ENCODE peak calls at places on chromosome 4, in six cellular contexts. U is tibial artery, K is endodermal cell, O is body of pancreas, I is HCT116, Q is IMR-90. Y is an unnamed sample. For H3K4me1, the result is how much of the 10 kb centered on the place peaks cover.

GRCh38 chr4:21363701-21364100 is 584.9 kb downstream of the KCNIP4 start:
- DNase-seq in O (no peak), I (no peak), Q (no peak), K (no peak), U (no peak), Y (no peak)

GRCh38 chr4:40228497-40229365 is 31.9 kb downstream of the RHOH start:
- DNase-seq in I (no peak), K (peak), U (no peak), O (no peak), Q (no peak), Y (no peak)

GRCh38 chr4:25002679-25003078 is 28.1 kb downstream of the LGI2 start:
- DNase-seq in O (no peak), Q (no peak), I (no peak), U (no peak), K (no peak), Y (no peak)

GRCh38 chr4:121900132-121900983 is 30.1 kb upstream of the BBS7 start:
- DNase-seq in U (no peak), O (peak), K (peak), Q (peak), I (peak), Y (no peak)

GRCh38 chr4:83629945-83630684 is 94.2 kb downstream of the GPAT3 start:
- DNase-seq in I (no peak), O (peak), U (peak), Q (peak), K (no peak), Y (no peak)

GRCh38 chr4:114163051-114163450 is 183.6 kb upstream of the ARSJ start:
- DNase-seq in U (no peak), Q (peak), I (no peak), K (no peak), O (no peak), Y (no peak)

GRCh38 chr4:129905256-129905655 is 809.3 kb downstream of the C4orf33 start:
- DNase-seq in Q (no peak), O (no peak), U (no peak), K (no peak), I (no peak), Y (no peak)

GRCh38 chr4:163448541-163449203 is 24.9 kb downstream of the TKTL2 start:
- DNase-seq in Q (peak), I (no peak), O (no peak), K (no peak), U (no peak), Y (no peak)

GRCh38 chr4:7395635-7396034 is 39.1 kb downstream of the PSAPL1 start:
- DNase-seq in K (peak), O (no peak), Q (no peak), U (no peak), I (no peak), Y (no peak)

GRCh38 chr4:17447675-17448298 is 64.1 kb downstream of the QDPR start:
- DNase-seq in O (peak), I (peak), K (peak), Q (peak), U (peak), Y (no peak)

GRCh38 chr4:71237626-71238025 is 101.2 kb upstream of the SLC4A4 start:
- DNase-seq in O (no peak), U (no peak), Q (no peak), I (no peak), K (no peak), Y (no peak)

GRCh38 chr4:98674404-98675173 is 16.2 kb upstream of the TSPAN5 start:
- DNase-seq in K (no peak), I (no peak), O (no peak), U (no peak), Q (peak), Y (no peak)

GRCh38 chr4:38069271-38069760 is 109.1 kb downstream of the PTTG2 start:
- DNase-seq in U (no peak), K (peak), I (no peak), Q (peak), O (peak), Y (no peak)

GRCh38 chr4:92215471-92215870 is 88.3 kb upstream of the GRID2 start:
- DNase-seq in Q (no peak), U (no peak), I (no peak), O (no peak), K (no peak), Y (no peak)

GRCh38 chr4:174604198-174604597 is 81.9 kb upstream of the HPGD start:
- DNase-seq in Q (peak), I (no peak), O (no peak), K (no peak), U (no peak), Y (no peak)

GRCh38 chr4:168126952-168127351 is 34.6 kb downstream of the ANXA10 start:
- DNase-seq in Q (no peak), K (no peak), U (no peak), O (no peak), I (no peak), Y (no peak)

GRCh38 chr4:145557720-145558119 is 61.5 kb upstream of the MMAA start:
- DNase-seq in O (peak), I (peak), K (peak), Q (peak), U (peak), Y (no peak)

GRCh38 chr4:123244233-123244632 is 152.4 kb upstream of the SPRY1 start:
- DNase-seq in Q (peak), K (no peak), U (peak), I (no peak), O (peak), Y (no peak)

GRCh38 chr4:28675582-28675981 is 1814.9 kb downstream of the STIM2 start:
- DNase-seq in U (no peak), I (no peak), Q (peak), K (no peak), O (no peak), Y (no peak)

GRCh38 chr4:174318829-174319764 is 35.4 kb downstream of the CEP44 start:
- DNase-seq in K (peak), U (no peak), I (peak), O (no peak), Q (peak), Y (no peak)

GRCh38 chr4:11487876-11488545 is 59.3 kb upstream of the HS3ST1 start:
- DNase-seq in U (no peak), K (no peak), O (no peak), I (no peak), Q (no peak), Y (no peak)

GRCh38 chr4:114076865-114077264 is 97.4 kb upstream of the ARSJ start:
- DNase-seq in K (no peak), U (no peak), I (no peak), Q (no peak), O (no peak), Y (no peak)

GRCh38 chr4:146121757-146122156 is 53.8 kb upstream of the LSM6 start:
- DNase-seq in U (no peak), Q (no peak), O (no peak), I (no peak), K (no peak), Y (no peak)

GRCh38 chr4:168656055-168656660 is 159.3 kb downstream of the PALLD start:
- DNase-seq in U (no peak), K (no peak), O (no peak), I (no peak), Q (peak), Y (no peak)

DNA sequence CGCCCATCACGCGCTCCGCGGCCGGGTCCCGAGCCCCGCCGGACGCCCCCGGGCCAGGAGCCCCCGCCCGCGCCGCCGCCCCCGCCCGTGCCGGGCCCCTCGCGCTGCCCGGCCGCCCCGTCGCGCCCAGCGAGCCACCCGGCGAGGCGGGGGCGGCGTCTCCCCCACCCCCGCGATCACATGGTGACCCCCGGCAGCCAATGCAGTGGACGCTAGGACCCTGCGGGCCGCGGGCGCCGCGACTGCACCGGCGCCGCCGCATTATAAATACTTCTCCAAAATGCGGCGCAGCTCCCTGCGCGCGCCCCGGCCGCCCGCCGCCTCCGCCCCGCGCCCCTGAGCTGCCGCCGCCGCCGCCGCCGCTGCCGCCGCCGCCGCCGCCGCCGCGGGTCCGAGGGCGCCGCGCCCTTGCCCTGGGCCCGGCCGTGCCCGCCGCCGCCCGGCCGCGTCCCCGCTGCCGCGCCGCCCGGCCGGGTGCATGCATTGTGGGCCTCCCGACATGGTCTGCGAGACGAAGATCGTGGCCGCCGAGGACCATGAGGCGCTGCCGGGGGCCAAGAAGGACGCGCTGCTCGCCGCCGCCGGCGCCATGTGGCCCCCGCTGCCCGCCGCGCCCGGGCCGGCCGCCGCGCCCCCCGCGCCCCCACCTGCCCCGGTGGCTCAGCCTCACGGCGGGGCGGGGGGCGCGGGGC is at the start of gene NAT8L:
- DNase-seq in K (peak), Q (no peak), I (peak), O (peak), U (no peak), Y (no peak)
- H3K4me3 ChIP-seq in K (no peak), Q (peak), I (peak), O (no peak), U (peak), Y (peak)

DNA sequence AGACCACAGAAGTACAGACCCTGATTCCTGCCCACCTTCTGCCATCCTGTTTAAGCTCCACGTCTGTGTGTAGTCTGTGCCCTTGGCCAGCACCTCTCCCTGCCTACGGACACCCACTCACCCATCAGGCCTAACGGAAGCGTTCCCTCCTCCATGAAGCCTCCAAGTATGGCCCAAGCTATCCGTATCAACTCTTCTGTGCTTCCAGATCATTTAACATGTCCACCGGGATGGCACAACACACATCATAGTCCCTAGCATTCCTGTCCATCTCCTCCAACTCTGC is 11.7 kb downstream of the WDR1 start:
- DNase-seq in Q (no peak), I (no peak), K (no peak), U (no peak), O (no peak), Y (no peak)
- H3K4me1 ChIP-seq in Q (half or more), I (half or more), K (under half), U (under half), O (under half), Y (half or more)

DNA sequence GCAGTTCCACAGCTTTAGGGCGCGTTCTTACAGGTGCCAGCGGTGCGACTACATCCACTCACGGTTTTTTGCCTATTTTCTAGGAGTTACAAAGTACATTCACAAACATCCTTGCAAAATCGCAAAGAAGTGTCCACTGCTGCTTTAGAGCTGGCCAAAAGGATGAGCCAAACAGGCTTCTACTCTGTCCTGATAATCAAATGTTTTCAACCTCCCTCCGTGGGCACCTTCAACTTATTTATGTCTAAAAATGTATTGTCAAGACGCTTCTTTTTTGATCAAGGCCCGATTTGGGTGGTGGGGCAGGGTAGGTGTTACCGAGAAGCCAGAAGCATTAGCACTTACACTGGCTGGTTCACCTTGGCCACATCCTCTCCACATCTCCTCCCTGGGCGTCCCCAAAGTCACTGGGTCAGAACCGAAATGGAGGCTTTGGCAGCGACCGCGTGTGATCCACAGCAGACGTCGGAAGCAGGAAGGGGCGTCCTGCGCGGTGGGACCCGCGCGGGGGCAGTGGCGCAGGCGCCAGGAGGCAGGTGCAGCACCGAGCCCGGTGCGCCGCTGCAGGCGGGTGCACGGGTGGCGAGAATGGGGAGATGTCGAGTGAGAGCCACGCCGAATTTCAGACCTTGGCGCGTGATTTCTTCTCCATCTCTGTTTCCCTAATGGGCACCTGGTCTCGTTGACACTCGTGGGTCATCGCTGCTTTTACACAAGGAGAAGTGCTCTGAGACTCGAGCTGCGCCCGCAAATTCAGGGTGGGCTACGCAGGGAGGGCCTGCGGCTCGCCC is 16.9 kb downstream of the NKX3-2 start:
- DNase-seq in O (no peak), I (no peak), K (peak), U (no peak), Q (no peak), Y (no peak)
- H3K4me3 ChIP-seq in O (no peak), I (no peak), K (no peak), U (no peak), Q (no peak), Y (no peak)

DNA sequence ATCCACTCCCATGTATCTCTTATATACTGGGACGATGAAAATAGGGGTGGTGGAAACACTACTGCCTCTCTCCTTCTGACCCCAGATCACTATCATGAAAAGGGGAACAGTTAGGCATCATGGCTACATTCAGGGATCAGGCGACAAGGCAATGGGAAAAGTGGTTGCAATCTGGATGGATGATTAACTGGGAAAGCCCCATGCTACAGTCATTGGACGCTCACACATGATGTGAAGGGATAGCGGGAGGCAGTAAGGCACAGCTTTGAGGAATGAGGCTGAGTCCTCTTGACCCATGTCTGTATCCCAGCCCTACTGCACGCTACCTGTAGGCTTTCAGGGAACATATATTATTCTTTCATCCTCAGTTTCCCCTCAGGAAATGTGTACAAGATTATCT is 10.2 kb downstream of the GASK1B start:
- DNase-seq in I (no peak), K (no peak), O (no peak), Q (peak), U (no peak), Y (no peak)
- H3K4me1 ChIP-seq in I (under half), K (under half), O (under half), Q (under half), U (under half), Y (under half)

GRCh38 chr4:148438047-148438446 is 4.2 kb downstream of the NR3C2 start:
- DNase-seq in I (no peak), U (no peak), O (no peak), Q (no peak), K (no peak), Y (no peak)

GRCh38 chr4:148437439-148437838 is 4.8 kb downstream of the NR3C2 start:
- DNase-seq in O (no peak), I (no peak), U (no peak), Q (no peak), K (no peak), Y (no peak)

GRCh38 chr4:148434075-148434773 is 8.0 kb downstream of the NR3C2 start:
- DNase-seq in O (no peak), K (no peak), I (no peak), Q (no peak), U (no peak), Y (no peak)

GRCh38 chr4:148436512-148436911 is 5.7 kb downstream of the NR3C2 start:
- DNase-seq in O (no peak), I (no peak), Q (no peak), U (no peak), K (no peak), Y (no peak)

DNA sequence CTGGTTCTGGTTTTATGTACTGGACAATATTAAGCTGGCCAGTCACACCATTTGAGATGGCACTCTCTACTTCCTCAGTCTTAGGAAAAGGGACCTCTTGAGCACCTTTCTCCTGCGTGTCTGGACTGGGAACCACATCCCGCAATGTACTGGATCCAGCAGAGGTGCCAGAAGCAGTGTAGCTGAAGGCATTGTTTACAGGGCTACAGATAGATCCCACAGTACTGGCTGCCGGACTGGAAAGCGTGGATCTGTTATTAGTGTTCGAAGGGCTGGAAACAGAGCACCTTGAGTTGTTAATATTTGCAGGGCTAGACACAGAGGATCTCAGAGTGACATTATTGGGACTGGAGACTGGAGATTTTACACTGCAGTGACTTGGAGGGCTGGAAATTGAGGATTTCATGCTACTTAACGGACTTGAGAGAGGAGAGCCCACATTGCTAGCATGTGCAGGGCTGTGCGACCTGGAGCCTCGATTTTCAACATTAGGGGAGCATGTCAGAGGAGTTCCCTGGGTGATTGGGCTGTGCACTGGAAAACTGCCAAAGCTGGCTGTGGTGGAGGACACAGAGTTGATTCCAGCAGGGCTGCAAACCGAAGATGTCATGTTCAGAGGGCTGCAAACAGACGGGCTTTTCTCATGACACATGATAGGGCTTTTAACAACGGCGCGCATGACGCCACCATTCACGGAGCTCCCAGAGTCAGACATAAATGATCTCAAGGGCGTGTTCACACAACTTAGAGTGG is 6.4 kb downstream of the NR3C2 start:
- DNase-seq in K (no peak), Q (no peak), I (no peak), U (no peak), O (peak), Y (no peak)
- H3K4me3 ChIP-seq in K (no peak), Q (no peak), I (no peak), U (no peak), O (no peak), Y (no peak)

DNA sequence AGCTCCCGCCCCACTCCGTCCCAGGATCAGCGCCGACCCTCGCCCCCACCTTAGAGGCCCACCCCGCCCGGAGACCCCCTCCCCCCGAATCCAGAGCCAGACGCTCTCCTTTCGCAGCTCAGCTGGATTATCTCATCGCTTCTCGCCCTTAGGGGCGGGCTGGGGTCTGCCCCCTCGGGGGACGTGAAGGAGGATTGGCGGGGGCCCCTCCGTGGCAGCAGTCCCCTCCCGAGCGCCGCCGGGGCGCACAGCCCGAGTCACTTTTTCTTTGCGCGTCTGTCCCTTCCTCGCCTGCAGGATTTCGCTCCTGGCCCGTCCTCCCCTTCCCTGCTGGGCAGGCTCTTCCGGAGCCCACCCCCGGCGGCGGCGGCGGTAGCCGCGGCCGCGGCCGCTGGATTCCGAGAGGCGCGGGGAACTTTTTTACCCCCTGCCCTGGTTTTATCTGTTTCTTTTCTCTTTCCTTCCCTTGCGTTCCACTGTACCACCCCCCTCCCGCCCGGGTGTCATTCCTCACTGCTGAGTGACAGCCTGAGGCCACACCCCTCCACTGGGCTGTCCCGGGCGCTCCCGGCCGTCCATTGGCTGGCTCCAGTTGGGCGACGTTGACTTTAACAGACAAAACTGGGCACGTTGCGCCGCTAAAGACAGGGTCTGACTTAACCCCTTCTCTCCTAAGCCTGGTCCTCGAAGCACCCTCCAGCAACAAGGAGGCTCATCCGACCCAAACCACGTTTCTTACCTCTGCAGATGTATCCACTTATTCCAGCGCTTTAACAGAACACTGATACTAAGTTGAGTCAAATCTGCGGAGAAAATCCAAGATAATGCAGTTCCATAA is 467 bp upstream of the NKX3-2 start:
- DNase-seq in Q (peak), K (peak), O (peak), I (peak), U (peak), Y (no peak)
- H3K4me1 ChIP-seq in Q (under half), K (under half), O (half or more), I (under half), U (under half), Y (under half)

DNA sequence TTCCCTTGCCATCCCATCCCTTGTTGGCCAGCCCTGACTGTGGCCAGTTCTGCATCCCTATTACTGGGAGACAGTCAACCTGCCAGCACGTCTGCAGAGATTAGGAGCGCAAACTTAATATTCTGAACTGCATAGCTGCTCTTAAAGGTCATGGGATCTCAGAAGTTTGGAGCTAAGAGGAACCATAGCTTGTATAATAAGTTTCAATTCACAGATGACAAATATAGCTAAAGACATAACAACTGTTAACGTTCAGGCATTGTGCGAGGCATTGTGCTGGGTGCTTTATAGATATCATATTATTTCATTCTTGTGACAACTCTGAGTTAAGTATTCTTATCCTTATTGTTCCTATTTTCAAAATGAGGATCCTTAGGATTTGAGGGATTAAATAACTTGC is 3.7 kb downstream of the SCARB2 start:
- DNase-seq in U (no peak), I (no peak), K (no peak), Q (no peak), O (no peak), Y (no peak)
- H3K4me3 ChIP-seq in U (no peak), I (no peak), K (no peak), Q (no peak), O (no peak), Y (no peak)